ENCODE peak calls at places on chromosomes 16 and 17, in seven cellular contexts. K is neural progenitor cell, O is HCT116, M is tibial nerve, Q is upper lobe of right lung, N is BE2C, P is Peyer's patch. A is an unnamed sample. For H3K36me3, the result is how much of the 10 kb centered on the place peaks cover.

GRCh38 chr17:45143101-45143670 is 5.1 kb upstream of the HEXIM1 start:
- DNase-seq in Q (no peak), M (no peak), O (no peak), K (no peak), P (no peak), N (no peak), A (no peak)

GRCh38 chr16:68873635-68874471 is 30.5 kb downstream of the TANGO6 start:
- DNase-seq in K (peak), Q (no peak), M (no peak), O (no peak), P (no peak), N (no peak), A (no peak)

GRCh38 chr17:56592487-56593072 is 919 bp upstream of the NOG start:
- DNase-seq in P (peak), K (peak), M (peak), O (no peak), Q (peak), N (peak), A (peak)

GRCh38 chr16:9603316-9603715 is 511.9 kb downstream of the HAPSTR1 start:
- DNase-seq in P (no peak), M (no peak), N (no peak), O (no peak), K (no peak), Q (no peak), A (no peak)

GRCh38 chr16:26363581-26363980 is 671.8 kb downstream of the HS3ST4 start:
- DNase-seq in M (no peak), P (no peak), N (no peak), Q (no peak), O (no peak), K (no peak), A (no peak)

GRCh38 chr17:17382901-17383300 is 79.7 kb downstream of the NT5M start:
- DNase-seq in N (no peak), Q (no peak), M (no peak), O (no peak), P (no peak), K (no peak), A (no peak)

GRCh38 chr16:49700928-49701685 is 154.8 kb downstream of the ZNF423 start:
- DNase-seq in Q (no peak), M (no peak), O (no peak), P (no peak), N (no peak), K (peak), A (no peak)

GRCh38 chr17:7912927-7913524 is 3.1 kb downstream of the RNF227 start:
- DNase-seq in O (peak), M (peak), P (peak), Q (no peak), N (peak), K (peak), A (no peak)

GRCh38 chr16:12320298-12320706 is 343.8 kb downstream of the SNX29 start:
- DNase-seq in P (no peak), O (no peak), M (no peak), N (no peak), K (no peak), Q (no peak), A (no peak)

GRCh38 chr16:22843856-22844255 is 29.9 kb downstream of the HS3ST2 start:
- DNase-seq in Q (no peak), K (no peak), P (no peak), M (no peak), N (no peak), O (no peak), A (no peak)

GRCh38 chr16:30430428-30430970 is 669 bp upstream of the DCTPP1 start:
- DNase-seq in Q (no peak), K (no peak), M (no peak), P (peak), N (peak), O (no peak), A (no peak)

GRCh38 chr16:81185416-81185815 is 53.1 kb upstream of the BCO1 start:
- DNase-seq in Q (no peak), O (no peak), K (no peak), M (no peak), N (no peak), P (no peak), A (no peak)

GRCh38 chr17:61583242-61583641 is 7.8 kb downstream of the NACA2 start:
- DNase-seq in P (no peak), O (peak), Q (no peak), N (peak), M (no peak), K (no peak), A (no peak)

GRCh38 chr17:40813804-40814203 is 8.6 kb downstream of the KRT10 start:
- DNase-seq in O (no peak), N (no peak), P (no peak), Q (no peak), K (no peak), M (no peak), A (no peak)

GRCh38 chr17:73211745-73212144 is 18.9 kb downstream of the COG1 start:
- DNase-seq in P (no peak), M (no peak), N (no peak), Q (no peak), K (no peak), O (no peak), A (no peak)

GRCh38 chr16:11668590-11669379 is 530 bp downstream of the SNN start:
- DNase-seq in Q (no peak), K (peak), P (peak), O (no peak), N (no peak), M (no peak), A (no peak)

GRCh38 chr17:82442643-82443464 is 7.7 kb downstream of the CYBC1 start:
- DNase-seq in K (no peak), N (no peak), P (no peak), Q (no peak), O (no peak), M (no peak), A (no peak)

GRCh38 chr17:31130286-31131224 is 35.8 kb downstream of the NF1 start:
- DNase-seq in N (no peak), M (no peak), Q (no peak), P (no peak), K (peak), O (no peak), A (no peak)

GRCh38 chr17:32277284-32277683 is 11.7 kb downstream of the RHBDL3 start:
- DNase-seq in K (peak), O (no peak), N (no peak), M (no peak), Q (no peak), P (no peak), A (no peak)

GRCh38 chr16:27322858-27323780 is 9.3 kb downstream of the IL4R start:
- DNase-seq in K (no peak), Q (no peak), M (no peak), O (no peak), P (peak), N (no peak), A (peak)

GRCh38 chr16:24626251-24626650 is 86.9 kb downstream of the RBBP6 start:
- DNase-seq in P (no peak), N (no peak), M (no peak), O (no peak), Q (no peak), K (no peak), A (no peak)

DNA sequence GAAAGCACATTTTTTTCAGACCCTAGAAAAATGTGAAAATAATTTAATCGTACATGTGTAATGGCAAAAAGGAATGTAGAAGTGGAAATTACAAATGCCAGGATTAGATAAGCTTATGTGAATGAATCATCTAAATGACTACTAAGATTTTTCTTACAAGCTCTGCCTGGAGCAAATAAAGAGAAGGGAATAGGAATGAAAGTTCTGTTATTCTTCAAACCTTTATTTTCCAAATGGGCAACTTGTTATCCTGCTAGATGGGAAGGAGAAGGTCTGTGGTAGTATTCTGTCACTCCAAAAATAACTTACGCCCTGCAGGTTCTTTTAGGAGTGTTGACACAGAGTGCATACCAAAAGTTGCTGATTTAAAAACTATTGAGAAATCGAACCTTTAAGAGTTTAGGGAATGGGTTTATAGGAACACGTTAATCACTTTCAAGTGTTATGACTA is 9.7 kb downstream of the CTCF start:
- DNase-seq in P (no peak), M (no peak), Q (no peak), O (no peak), K (no peak), N (no peak), A (no peak)
- H3K36me3 ChIP-seq in P (under half), M (under half), Q (under half), O (under half), K (under half), N (under half), A (under half)

GRCh38 chr16:2173366-2173765 is 17.8 kb downstream of the TRAF7 start:
- DNase-seq in K (no peak), Q (no peak), O (no peak), N (no peak), P (no peak), M (no peak), A (no peak)
- H3K36me3 ChIP-seq in K (under half), Q (half or more), O (under half), N (half or more), P (under half), M (half or more), A (under half)

GRCh38 chr17:76894842-76895241 is 26.6 kb downstream of the MGAT5B start:
- DNase-seq in P (no peak), M (no peak), Q (no peak), O (no peak), K (no peak), N (no peak), A (no peak)
- H3K36me3 ChIP-seq in P (under half), M (under half), Q (under half), O (under half), K (under half), N (under half), A (under half)

GRCh38 chr16:15703029-15703736 is 53.1 kb downstream of the NDE1 start:
- DNase-seq in N (no peak), M (no peak), Q (no peak), K (no peak), P (no peak), O (no peak), A (no peak)
- H3K36me3 ChIP-seq in N (under half), M (half or more), Q (under half), K (under half), P (under half), O (under half), A (under half)